ENCODE peak calls at places on chromosomes 5 and 9, in nine cellular contexts. B, G, E, R, F, Z, D, T and J are unnamed samples.

GRCh38 chr9:71878327-71879274 is 32.4 kb downstream of the ABHD17B start:
- DNase-seq in B (no peak), G (no peak), E (no peak), R (no peak), F (no peak), Z (no peak), D (no peak), T (no peak), J (no peak)

GRCh38 chr5:111360173-111360572 is 136.0 kb downstream of the CAMK4 start:
- DNase-seq in B (no peak), G (no peak), E (no peak), R (no peak), F (no peak), Z (no peak), D (no peak), T (no peak), J (no peak)

GRCh38 chr9:18238254-18238653 is 235.7 kb upstream of the ADAMTSL1 start:
- DNase-seq in B (no peak), G (no peak), E (no peak), R (no peak), F (no peak), Z (no peak), D (no peak), T (no peak), J (no peak)

GRCh38 chr9:12426198-12426864 is 266.9 kb upstream of the TYRP1 start:
- DNase-seq in B (no peak), G (peak; percentile 38), E (peak; percentile 8), R (peak; percentile 68), F (no peak), Z (no peak), D (no peak), T (no peak), J (no peak)

GRCh38 chr5:44233691-44234090 is 155.5 kb downstream of the FGF10 start:
- DNase-seq in B (no peak), G (no peak), E (no peak), R (no peak), F (no peak), Z (no peak), D (no peak), T (no peak), J (no peak)

GRCh38 chr5:14153932-14154646 is 10.9 kb downstream of the TRIO start:
- DNase-seq in B (no peak), G (no peak), E (no peak), R (peak; percentile 63), F (no peak), Z (no peak), D (peak; percentile 66), T (no peak), J (no peak)

GRCh38 chr9:10633785-10634184 is 21.0 kb upstream of the PTPRD start:
- DNase-seq in B (no peak), G (no peak), E (no peak), R (peak; percentile 30), F (no peak), Z (no peak), D (no peak), T (no peak), J (no peak)

GRCh38 chr5:18975624-18976023 is 1012.4 kb downstream of the CDH18 start:
- DNase-seq in B (no peak), G (no peak), E (no peak), R (no peak), F (no peak), Z (no peak), D (no peak), T (no peak), J (no peak)

GRCh38 chr5:2204366-2205184 is 321.9 kb upstream of the IRX4 start:
- DNase-seq in B (no peak), G (no peak), E (no peak), R (no peak), F (no peak), Z (no peak), D (no peak), T (no peak), J (no peak)

GRCh38 chr5:17679597-17680187 is 45.4 kb downstream of the TAF11L14 start:
- DNase-seq in B (no peak), G (no peak), E (no peak), R (no peak), F (no peak), Z (no peak), D (no peak), T (no peak), J (no peak)

GRCh38 chr9:35737143-35737542 is 4.7 kb downstream of the CREB3 start:
- DNase-seq in B (no peak), G (no peak), E (no peak), R (no peak), F (no peak), Z (no peak), D (no peak), T (no peak), J (no peak)

GRCh38 chr9:94909250-94909894 is 182.9 kb downstream of the AOPEP start:
- DNase-seq in B (no peak), G (no peak), E (no peak), R (no peak), F (no peak), Z (no peak), D (no peak), T (no peak), J (no peak)

GRCh38 chr5:52895572-52896296 is 93.4 kb upstream of the ITGA2 start:
- DNase-seq in B (no peak), G (no peak), E (no peak), R (no peak), F (no peak), Z (no peak), D (no peak), T (no peak), J (no peak)

GRCh38 chr5:10111575-10111974 is 138.1 kb downstream of the ATPSCKMT start:
- DNase-seq in B (no peak), G (peak; percentile 43), E (no peak), R (peak; percentile 84), F (no peak), Z (no peak), D (no peak), T (no peak), J (peak; percentile 73)

GRCh38 chr9:96453625-96454024 is 3.7 kb downstream of the HABP4 start:
- DNase-seq in B (no peak), G (peak; percentile 39), E (no peak), R (peak; percentile 49), F (no peak), Z (no peak), D (no peak), T (no peak), J (peak; percentile 39)

GRCh38 chr9:15136646-15137045 is 170.4 kb downstream of the TTC39B start:
- DNase-seq in B (no peak), G (no peak), E (no peak), R (peak; percentile 47), F (no peak), Z (no peak), D (no peak), T (no peak), J (no peak)

GRCh38 chr5:61625682-61626620 is 293.9 kb downstream of the ZSWIM6 start:
- DNase-seq in B (no peak), G (peak; percentile 89), E (no peak), R (peak; percentile 81), F (peak; percentile 83), Z (peak; percentile 77), D (peak; percentile 66), T (no peak), J (no peak)

GRCh38 chr5:119435436-119436132 is 16.7 kb upstream of the HSD17B4 start:
- DNase-seq in B (peak; percentile 37), G (peak; percentile 14), E (no peak), R (peak; percentile 86), F (peak; percentile 6), Z (no peak), D (no peak), T (peak; percentile 54), J (no peak)

GRCh38 chr9:27591093-27591492 is 17.8 kb upstream of the C9orf72 start:
- DNase-seq in B (no peak), G (no peak), E (no peak), R (peak; percentile 8), F (no peak), Z (no peak), D (no peak), T (no peak), J (no peak)

GRCh38 chr5:60488466-60489130 is 211.4 kb downstream of the DEPDC1B start:
- DNase-seq in B (no peak), G (no peak), E (no peak), R (no peak), F (no peak), Z (no peak), D (no peak), T (no peak), J (no peak)

GRCh38 chr9:38141751-38142150 is 72.7 kb upstream of the SHB start:
- DNase-seq in B (no peak), G (no peak), E (no peak), R (no peak), F (no peak), Z (no peak), D (no peak), T (no peak), J (no peak)

GRCh38 chr5:135526924-135527323 is 8.8 kb downstream of the NEUROG1 start:
- DNase-seq in B (no peak), G (no peak), E (no peak), R (no peak), F (no peak), Z (no peak), D (no peak), T (no peak), J (no peak)

GRCh38 chr5:147055850-147056523 is 177.4 kb upstream of the PPP2R2B start:
- DNase-seq in B (no peak), G (peak; percentile 35), E (no peak), R (peak; percentile 38), F (no peak), Z (no peak), D (no peak), T (no peak), J (no peak)

GRCh38 chr5:137415231-137415681 is 83.9 kb downstream of the SPOCK1 start:
- DNase-seq in B (no peak), G (no peak), E (no peak), R (no peak), F (no peak), Z (no peak), D (no peak), T (no peak), J (no peak)

GRCh38 chr5:163478982-163479271 is 18.5 kb downstream of the HMMR start:
- DNase-seq in B (no peak), G (no peak), E (no peak), R (no peak), F (no peak), Z (no peak), D (no peak), T (no peak), J (no peak)

GRCh38 chr5:2387224-2388004 is 364.1 kb downstream of the IRX2 start:
- DNase-seq in B (no peak), G (no peak), E (no peak), R (no peak), F (no peak), Z (no peak), D (no peak), T (no peak), J (no peak)

GRCh38 chr9:86943871-86944240 is 3.5 kb downstream of the GAS1 start:
- DNase-seq in B (no peak), G (no peak), E (no peak), R (peak; percentile 6), F (no peak), Z (no peak), D (no peak), T (no peak), J (no peak)

GRCh38 chr5:96198673-96199072 is 234.4 kb downstream of the PCSK1 start:
- DNase-seq in B (no peak), G (no peak), E (no peak), R (no peak), F (no peak), Z (no peak), D (no peak), T (no peak), J (no peak)

GRCh38 chr5:74314906-74315305 is 325.6 kb downstream of the ENC1 start:
- DNase-seq in B (no peak), G (no peak), E (no peak), R (no peak), F (no peak), Z (no peak), D (no peak), T (no peak), J (no peak)

GRCh38 chr5:39579750-39580149 is 155.0 kb upstream of the DAB2 start:
- DNase-seq in B (no peak), G (no peak), E (no peak), R (no peak), F (no peak), Z (no peak), D (no peak), T (no peak), J (no peak)

GRCh38 chr9:114317665-114318357 is 5.1 kb upstream of the ORM1 start:
- DNase-seq in B (no peak), G (no peak), E (no peak), R (no peak), F (no peak), Z (no peak), D (no peak), T (no peak), J (no peak)